ENCODE peak calls at places on chromosomes 6 and 20, in five cellular contexts. A is neuronal stem cell, W is aorta, L is hepatocyte, P is endothelial cell of umbilical vein. G is an unnamed sample.

GRCh38 chr20:478010-478948 is 15.9 kb upstream of the TBC1D20 start:
- DNase-seq in W (no peak), L (no peak), A (no peak), P (no peak), G (no peak)

GRCh38 chr6:151620179-151620578 is 126.4 kb downstream of the CCDC170 start:
- DNase-seq in P (no peak), A (no peak), W (no peak), L (no peak), G (no peak)

GRCh38 chr6:83062225-83062624 is 3.4 kb downstream of the UBE3D start:
- DNase-seq in P (no peak), A (no peak), W (no peak), L (no peak), G (no peak)

GRCh38 chr6:16948376-16948775 is 153.5 kb upstream of the STMND1 start:
- DNase-seq in A (no peak), W (no peak), L (no peak), P (no peak), G (no peak)

GRCh38 chr6:4743026-4743425 is 33.2 kb upstream of the CDYL start:
- DNase-seq in A (no peak), L (no peak), P (no peak), W (no peak), G (no peak)

GRCh38 chr6:168902075-168902474 is 351.6 kb downstream of the THBS2 start:
- DNase-seq in W (no peak), P (no peak), L (no peak), A (no peak), G (no peak)

GRCh38 chr6:44198684-44199083 is 18.0 kb upstream of the MYMX start:
- DNase-seq in L (no peak), A (no peak), W (peak; percentile 8), P (no peak), G (no peak)

GRCh38 chr20:43942661-43943285 is 28.1 kb downstream of the TOX2 start:
- DNase-seq in L (no peak), W (peak; percentile 48), A (no peak), P (peak; percentile 78), G (no peak)

GRCh38 chr6:131293472-131293911 is 158.2 kb downstream of the AKAP7 start:
- DNase-seq in W (no peak), P (no peak), A (no peak), L (peak; percentile 12), G (no peak)

GRCh38 chr6:77106992-77107391 is 356.3 kb downstream of the HTR1B start:
- DNase-seq in A (no peak), L (no peak), P (no peak), W (no peak), G (no peak)

GRCh38 chr6:126170875-126171489 is 168.9 kb upstream of the CENPW start:
- DNase-seq in W (no peak), A (no peak), P (peak; percentile 48), L (peak; percentile 37), G (peak; percentile 60)

GRCh38 chr6:47264775-47265184 is 44.9 kb downstream of the TNFRSF21 start:
- DNase-seq in A (no peak), W (no peak), L (no peak), P (peak; percentile 97), G (no peak)

GRCh38 chr6:170152111-170152926 is 138.6 kb downstream of the DLL1 start:
- DNase-seq in W (peak; percentile 80), L (no peak), A (peak; percentile 20), P (peak; percentile 21), G (no peak)

GRCh38 chr20:44784688-44785087 is 25.7 kb downstream of the RIMS4 start:
- DNase-seq in W (no peak), P (no peak), L (no peak), A (no peak), G (no peak)

GRCh38 chr20:44780226-44780625 is 30.1 kb downstream of the RIMS4 start:
- DNase-seq in P (peak; percentile 49), A (peak; percentile 72), L (peak; percentile 83), W (peak; percentile 81), G (peak; percentile 45)

GRCh38 chr6:95679981-95680380 is 102.6 kb downstream of the MANEA start:
- DNase-seq in L (no peak), A (no peak), W (no peak), P (no peak), G (no peak)

GRCh38 chr6:118940770-118941169 is 5.8 kb upstream of the MCM9 start:
- DNase-seq in W (no peak), P (no peak), A (no peak), L (no peak), G (no peak)

GRCh38 chr6:3961581-3962225 is 112.5 kb downstream of the FAM50B start:
- DNase-seq in L (no peak), P (no peak), A (no peak), W (no peak), G (no peak)

GRCh38 chr6:20377623-20378265 is 23.9 kb upstream of the E2F3 start:
- DNase-seq in L (no peak), W (no peak), A (no peak), P (peak; percentile 88), G (no peak)

GRCh38 chr6:110398778-110399177 is 16.6 kb downstream of the DDO start:
- DNase-seq in W (no peak), L (no peak), P (no peak), A (no peak), G (no peak)

GRCh38 chr20:31707994-31708744 is 14.5 kb downstream of the BCL2L1 start:
- DNase-seq in P (no peak), L (peak; percentile 64), A (no peak), W (no peak), G (peak; percentile 25)

GRCh38 chr6:157185171-157185570 is 138.1 kb downstream of the TMEM242 start:
- DNase-seq in P (no peak), L (no peak), W (no peak), A (no peak), G (no peak)

GRCh38 chr6:56521988-56522387 is 120.7 kb downstream of the DST start:
- DNase-seq in A (no peak), W (no peak), P (no peak), L (no peak), G (no peak)

GRCh38 chr20:44427804-44428173 is 47.9 kb upstream of the TTPAL start:
- DNase-seq in W (no peak), P (no peak), A (no peak), L (no peak), G (no peak)

GRCh38 chr6:36576573-36576972 is 17.6 kb upstream of the SRSF3 start:
- DNase-seq in L (no peak), A (no peak), P (no peak), W (no peak), G (no peak)

GRCh38 chr6:36580184-36580526 is 14.0 kb upstream of the SRSF3 start:
- DNase-seq in P (no peak), W (no peak), L (no peak), A (no peak), G (no peak)

GRCh38 chr6:36577298-36577697 is 16.9 kb upstream of the SRSF3 start:
- DNase-seq in A (no peak), L (peak; percentile 50), W (no peak), P (no peak), G (no peak)

GRCh38 chr6:36581716-36582115 is 12.4 kb upstream of the SRSF3 start:
- DNase-seq in W (no peak), P (no peak), A (no peak), L (no peak), G (no peak)

DNA sequence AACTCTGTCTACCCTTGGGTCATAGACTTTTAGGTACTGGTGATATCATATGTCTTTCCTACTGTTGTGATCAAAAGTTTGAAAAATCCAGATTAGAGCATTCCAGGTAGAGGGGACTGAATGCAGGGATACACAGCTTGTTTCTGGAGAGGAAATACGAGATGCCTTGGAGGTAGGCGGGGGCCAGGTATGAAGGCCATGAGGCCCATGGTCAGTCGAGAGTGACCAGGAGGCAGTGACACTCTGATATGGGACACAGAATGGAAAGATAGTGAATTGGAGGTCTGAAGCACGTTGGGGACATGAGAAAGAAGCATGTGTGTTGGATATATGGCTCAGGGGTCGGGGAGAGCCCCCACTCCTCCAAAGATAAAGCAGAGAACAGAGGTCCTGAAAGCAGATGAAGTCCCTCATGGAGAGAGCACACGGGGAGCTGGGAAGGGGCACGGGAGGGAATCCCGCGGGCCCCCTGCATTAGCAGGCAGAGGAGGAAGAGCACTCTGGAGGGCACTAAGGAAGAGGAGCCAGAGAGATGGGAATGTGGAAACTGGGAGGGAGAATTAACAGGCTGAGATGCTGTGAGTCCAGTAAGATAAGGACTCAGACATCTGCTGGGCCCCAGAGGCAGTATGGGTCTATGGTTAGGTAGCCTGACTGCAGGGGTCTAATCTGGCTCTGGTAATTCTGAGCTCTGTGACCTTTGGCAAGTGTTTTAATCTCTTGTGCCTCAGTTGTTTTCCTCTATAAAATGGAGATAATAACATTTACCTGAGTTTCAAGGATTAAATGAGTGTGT is 15.9 kb upstream of the SRSF3 start:
- DNase-seq in P (no peak), W (no peak), L (no peak), A (no peak), G (no peak)
- H3K4me1 ChIP-seq in P (no peaks in the 10 kb centered on the region), W (no peaks in the 10 kb centered on the region), L (peaks cover 19% of the 10 kb centered on the region), A (peaks cover 3% of the 10 kb centered on the region), G (peaks cover 8% of the 10 kb centered on the region)

DNA sequence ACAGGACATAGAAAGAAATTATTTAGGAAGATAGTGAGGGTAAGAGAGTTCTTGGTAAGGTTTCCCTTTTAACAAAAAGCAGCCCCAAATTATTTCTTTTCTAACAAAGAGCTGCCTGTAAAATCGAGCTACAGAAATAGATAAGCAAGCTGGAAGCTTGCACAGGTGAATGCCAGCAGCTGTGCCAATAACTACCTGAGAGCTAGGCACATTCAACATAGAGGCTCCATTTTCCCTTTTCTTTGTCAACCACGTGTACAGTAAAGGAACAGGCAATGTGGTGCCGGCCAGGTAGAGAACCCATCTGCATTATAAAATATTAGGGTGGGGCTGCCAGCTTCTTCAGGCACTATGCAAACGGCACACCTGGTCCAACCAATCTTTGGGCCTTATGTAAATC is 341.6 kb upstream of the JAG1 start:
- DNase-seq in W (no peak), P (no peak), A (no peak), L (no peak), G (no peak)
- H3K4me3 ChIP-seq in W (no peak overlapping the region), P (no peak overlapping the region), A (no peak overlapping the region), L (no peak overlapping the region), G (no peak overlapping the region)

GRCh38 chr20:47466193-47466592 is 35.5 kb upstream of the NCOA3 start:
- DNase-seq in A (no peak), L (no peak), W (no peak), P (no peak), G (no peak)
- H3K4me1 ChIP-seq in A (no peaks in the 10 kb centered on the region), L (peaks cover 10% of the 10 kb centered on the region), W (no peaks in the 10 kb centered on the region), P (peaks cover 6% of the 10 kb centered on the region), G (no peaks in the 10 kb centered on the region)

DNA sequence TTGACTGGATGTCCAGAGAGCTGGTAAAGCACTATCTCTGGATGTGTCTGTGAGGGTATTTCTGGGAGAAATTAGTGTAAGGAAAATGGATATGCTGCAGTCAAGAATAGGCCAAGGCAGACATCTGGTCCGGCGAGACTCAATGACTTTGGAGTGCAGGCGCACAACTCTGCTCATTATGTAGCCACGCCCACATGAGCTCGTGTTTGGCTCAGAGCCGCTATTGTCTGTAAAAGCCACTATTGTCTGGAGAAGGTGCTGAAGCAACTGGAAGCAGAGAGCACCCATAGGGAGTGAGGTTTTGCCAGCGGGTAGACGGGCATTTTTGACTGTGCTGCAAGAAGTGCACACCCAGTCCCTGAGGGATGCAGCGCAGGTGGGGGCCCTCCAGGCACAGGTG is 305.0 kb upstream of the POU3F2 start:
- DNase-seq in L (no peak), A (no peak), P (no peak), W (no peak), G (no peak)
- H3K4me3 ChIP-seq in L (no peak overlapping the region), A (no peak overlapping the region), P (no peak overlapping the region), W (no peak overlapping the region), G (no peak overlapping the region)

GRCh38 chr20:50304883-50305635 is 114.4 kb downstream of the CEBPB start:
- DNase-seq in W (peak; percentile 92), P (no peak), L (peak; percentile 83), A (no peak), G (no peak)
- H3K4me1 ChIP-seq in W (no peaks in the 10 kb centered on the region), P (peaks cover 9% of the 10 kb centered on the region), L (peaks cover 49% of the 10 kb centered on the region), A (peaks cover 11% of the 10 kb centered on the region), G (no peaks in the 10 kb centered on the region)